ENCODE peak calls at places on chromosomes 16 and 17, in six cellular contexts. L is GM12878, R is HCT116, N is HepG2, V is K562, E is H1. A is an unnamed sample.

GRCh38 chr16:4744758-4745569 is 10.6 kb downstream of the DNAAF8 start:
- DNase-seq in L (no peak), R (no peak), N (no peak), V (peak; percentile 73), E (no peak), A (no peak)

GRCh38 chr17:35129154-35129972 is 7.9 kb downstream of the FNDC8 start:
- DNase-seq in L (no peak), R (no peak), N (no peak), V (no peak), E (no peak), A (no peak)

GRCh38 chr17:69268442-69269068 is 39.9 kb upstream of the ABCA10 start:
- DNase-seq in L (no peak), R (no peak), N (peak; percentile 94), V (no peak), E (no peak), A (no peak)

GRCh38 chr17:3645310-3645709 is 8.8 kb downstream of the CTNS start:
- DNase-seq in L (no peak), R (no peak), N (no peak), V (no peak), E (no peak), A (no peak)

GRCh38 chr17:38428150-38428642 is at the start of gene ARHGAP23:
- DNase-seq in L (no peak), R (no peak), N (no peak), V (peak; percentile 90), E (no peak), A (no peak)

GRCh38 chr17:40848583-40849235 is 18.3 kb downstream of the KRT12 start:
- DNase-seq in L (no peak), R (no peak), N (no peak), V (no peak), E (no peak), A (no peak)

GRCh38 chr17:46889519-46889918 is 33.4 kb upstream of the GOSR2 start:
- DNase-seq in L (no peak), R (no peak), N (no peak), V (no peak), E (no peak), A (no peak)

GRCh38 chr16:77869997-77870813 is 81.8 kb downstream of the VAT1L start:
- DNase-seq in L (no peak), R (no peak), N (no peak), V (no peak), E (no peak), A (no peak)

GRCh38 chr16:70805380-70805779 is 4.4 kb upstream of the VAC14 start:
- DNase-seq in L (no peak), R (no peak), N (no peak), V (no peak), E (no peak), A (no peak)

GRCh38 chr16:54931041-54931756 is 534 bp downstream of the IRX5 start:
- DNase-seq in L (no peak), R (no peak), N (no peak), V (peak; percentile 43), E (no peak), A (peak; percentile 50)

GRCh38 chr17:80760501-80760900 is 215.9 kb downstream of the RPTOR start:
- DNase-seq in L (peak; percentile 40), R (no peak), N (no peak), V (no peak), E (no peak), A (no peak)

GRCh38 chr17:32495347-32496253 is 8.8 kb downstream of the CDK5R1 start:
- DNase-seq in L (no peak), R (no peak), N (no peak), V (no peak), E (no peak), A (no peak)

GRCh38 chr17:72258711-72259110 is 137.9 kb downstream of the SOX9 start:
- DNase-seq in L (no peak), R (no peak), N (no peak), V (no peak), E (no peak), A (no peak)

GRCh38 chr17:38509772-38510423 is 81.6 kb downstream of the ARHGAP23 start:
- DNase-seq in L (no peak), R (no peak), N (no peak), V (peak; percentile 55), E (no peak), A (peak; percentile 61)

GRCh38 chr17:21094298-21094704 is 32.5 kb upstream of the DHRS7B start:
- DNase-seq in L (no peak), R (no peak), N (peak; percentile 76), V (no peak), E (no peak), A (no peak)

GRCh38 chr17:21019976-21020575 is 22.7 kb downstream of the USP22 start:
- DNase-seq in L (no peak), R (no peak), N (no peak), V (no peak), E (no peak), A (no peak)

GRCh38 chr17:66580601-66581385 is 254.1 kb upstream of the CACNG5 start:
- DNase-seq in L (no peak), R (no peak), N (no peak), V (no peak), E (no peak), A (no peak)

GRCh38 chr17:29066053-29066452 is 23.1 kb downstream of the PIPOX start:
- DNase-seq in L (no peak), R (no peak), N (no peak), V (no peak), E (no peak), A (no peak)

GRCh38 chr16:24983521-24983920 is 31.6 kb downstream of the ARHGAP17 start:
- DNase-seq in L (no peak), R (no peak), N (no peak), V (no peak), E (no peak), A (no peak)

GRCh38 chr17:60107526-60108257 is 29.0 kb upstream of the HEATR6 start:
- DNase-seq in L (no peak), R (no peak), N (no peak), V (no peak), E (no peak), A (no peak)

GRCh38 chr17:34607917-34608316 is 28.5 kb downstream of the TMEM132E start:
- DNase-seq in L (no peak), R (no peak), N (no peak), V (no peak), E (no peak), A (peak; percentile 34)

GRCh38 chr17:73291260-73291801 is 20.5 kb downstream of the CDC42EP4 start:
- DNase-seq in L (peak; percentile 70), R (peak; percentile 79), N (no peak), V (peak; percentile 74), E (no peak), A (no peak)

GRCh38 chr17:73293031-73293430 is 18.8 kb downstream of the CDC42EP4 start:
- DNase-seq in L (no peak), R (peak; percentile 51), N (no peak), V (no peak), E (no peak), A (no peak)

GRCh38 chr17:73292031-73292531 is 19.7 kb downstream of the CDC42EP4 start:
- DNase-seq in L (no peak), R (peak; percentile 89), N (no peak), V (no peak), E (no peak), A (no peak)

GRCh38 chr17:73290399-73291259 is 21.2 kb downstream of the CDC42EP4 start:
- DNase-seq in L (no peak), R (no peak), N (no peak), V (no peak), E (no peak), A (no peak)

DNA sequence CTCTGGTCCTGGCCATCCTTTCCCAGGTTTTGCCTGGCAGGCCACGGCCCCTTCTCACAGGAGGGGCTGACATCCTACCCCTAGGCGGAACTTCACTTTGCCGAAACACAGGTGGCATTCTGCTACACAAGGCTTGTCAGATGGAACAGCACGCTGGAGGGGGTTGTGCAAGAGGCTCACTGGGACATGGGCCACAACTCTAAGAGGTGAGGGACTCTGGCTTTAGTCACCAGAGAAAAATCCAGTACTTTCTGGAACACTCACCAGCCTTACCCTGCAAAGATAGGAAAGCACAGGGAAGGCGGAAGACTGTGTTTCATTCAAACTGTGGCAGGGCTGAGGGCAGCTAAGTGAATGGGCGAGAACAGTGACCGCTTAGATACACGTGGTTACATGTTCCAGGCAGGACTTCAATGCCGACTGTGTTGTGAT is 18.3 kb downstream of the CDC42EP4 start:
- DNase-seq in L (no peak), R (peak; percentile 78), N (no peak), V (no peak), E (no peak), A (no peak)
- TF ChIP-seq ATF3 in L (no peak), R (no peak), N (no peak), V (no peak), E (no peak), A (no peak)

DNA sequence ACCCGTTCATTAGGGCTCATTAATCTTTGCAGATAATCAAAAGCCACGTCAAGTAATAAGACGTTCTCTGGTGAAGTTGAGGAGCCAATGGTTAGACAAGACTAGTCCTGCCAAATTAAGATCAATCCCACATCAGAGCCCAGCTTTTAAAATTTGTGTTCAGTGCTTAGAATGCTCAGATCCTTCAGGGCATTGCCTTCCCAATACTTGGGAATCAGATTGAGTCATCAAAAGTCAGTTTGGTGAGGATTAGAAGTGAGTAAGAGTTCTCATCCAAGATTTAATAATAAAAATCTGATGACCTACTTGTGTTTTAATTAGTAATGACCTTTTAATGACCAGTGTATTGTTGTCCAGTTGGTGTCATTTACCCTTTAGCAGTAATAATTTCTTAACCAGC is 19.8 kb downstream of the MAP2K4 start:
- DNase-seq in L (no peak), R (no peak), N (no peak), V (no peak), E (no peak), A (no peak)
- TF ChIP-seq ATF3 in L (no peak), R (no peak), N (no peak), V (no peak), E (no peak), A (no peak)

DNA sequence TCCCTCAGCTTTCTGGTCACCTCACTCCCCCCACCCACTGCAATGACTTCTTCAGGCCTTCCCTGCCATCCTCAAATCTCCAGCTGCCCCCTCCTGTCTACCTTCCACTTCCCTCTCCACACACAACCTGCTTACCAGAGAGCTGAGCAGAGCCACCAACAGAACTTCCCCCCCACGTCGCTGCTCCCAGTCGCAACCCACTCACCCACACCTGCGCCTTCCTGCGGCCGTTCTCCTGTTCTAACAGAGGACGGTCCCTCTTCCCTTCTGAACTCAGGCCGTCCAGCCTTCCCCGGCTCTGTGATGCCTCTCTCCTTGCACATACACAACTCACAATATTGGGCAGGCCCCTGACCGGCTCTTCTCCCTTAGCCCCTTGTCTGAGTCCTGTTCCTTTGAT is 13.6 kb upstream of the NLRC5 start:
- DNase-seq in L (no peak), R (no peak), N (no peak), V (no peak), E (no peak), A (no peak)
- TF ChIP-seq ATF3 in L (no peak), R (no peak), N (no peak), V (no peak), E (no peak), A (no peak)

DNA sequence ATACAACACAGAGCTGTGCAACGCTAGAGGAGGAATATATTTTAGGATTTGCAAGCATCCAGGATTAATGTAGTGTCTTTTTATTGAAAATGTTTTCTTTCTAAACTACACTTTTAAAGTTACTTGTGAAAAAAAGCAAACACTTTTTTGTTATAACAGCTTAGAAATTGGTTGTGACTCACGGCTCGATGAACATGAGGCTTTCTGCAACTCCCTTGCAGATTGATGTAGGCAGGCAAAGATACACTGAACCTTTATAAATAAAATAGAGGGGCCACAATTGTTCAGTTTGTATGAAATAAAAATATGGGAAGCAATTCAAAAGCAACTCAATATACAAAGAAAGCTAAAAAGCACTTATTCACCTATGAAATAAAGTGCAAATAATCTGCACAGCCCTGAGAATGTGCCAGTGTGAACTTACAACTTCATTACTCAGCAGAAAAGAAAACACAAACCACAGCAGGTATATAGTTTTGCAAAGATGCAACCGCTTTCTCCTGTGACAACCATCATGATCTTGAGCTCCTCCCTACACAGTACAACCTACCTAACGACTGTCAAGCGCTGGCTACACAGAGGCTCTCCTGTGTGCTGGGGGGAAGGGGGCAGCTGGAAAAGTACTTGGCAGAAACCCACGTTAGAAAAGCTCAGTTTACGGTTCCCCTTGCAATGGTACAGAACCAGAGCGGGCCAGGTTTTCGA is 946 bp downstream of the LUC7L start:
- DNase-seq in L (no peak), R (no peak), N (peak; percentile 10), V (no peak), E (no peak), A (no peak)
- TF ChIP-seq ATF3 in L (no peak), R (no peak), N (no peak), V (no peak), E (no peak), A (no peak)